ENCODE peak calls at places on chromosomes 7 and 10, in nine cellular contexts. I is dorsolateral prefrontal cortex, J is cardiac fibroblast, S is nephron progenitor cell, M is hepatocyte, P is GM12865, T is neural crest cell, Y is colonic mucosa, Z is HFF-Myc. N is an unnamed sample.

GRCh38 chr10:126650164-126650563 is 20.3 kb downstream of the C10orf90 start:
- DNase-seq in P (no peak), M (no peak), Y (no peak), Z (no peak), I (no peak), T (no peak), J (no peak), S (no peak), N (no peak)

GRCh38 chr7:45580053-45580872 is 6.1 kb downstream of the ADCY1 start:
- DNase-seq in P (peak), S (peak), J (no peak), Y (no peak), T (no peak), M (no peak), I (peak), Z (no peak), N (no peak)

GRCh38 chr10:72812415-72812797 is 81.1 kb upstream of the OIT3 start:
- DNase-seq in J (no peak), I (no peak), Z (no peak), Y (no peak), P (no peak), S (no peak), T (no peak), M (no peak), N (no peak)

GRCh38 chr10:16809074-16809718 is 8.0 kb downstream of the RSU1 start:
- DNase-seq in J (peak), Z (no peak), Y (peak), M (peak), S (peak), T (peak), I (peak), P (peak), N (no peak)

GRCh38 chr7:151661556-151661955 is 141.9 kb upstream of the RHEB start:
- DNase-seq in M (no peak), P (no peak), Z (no peak), T (no peak), J (no peak), I (no peak), Y (no peak), S (no peak), N (no peak)

GRCh38 chr7:17530249-17530648 is 231.8 kb downstream of the AHR start:
- DNase-seq in I (no peak), J (peak), M (peak), Y (no peak), Z (no peak), S (no peak), T (no peak), P (no peak), N (no peak)

GRCh38 chr7:151964951-151965350 is 8.7 kb downstream of the GALNTL5 start:
- DNase-seq in I (no peak), P (no peak), Y (no peak), J (no peak), S (no peak), Z (no peak), T (no peak), M (no peak), N (no peak)

GRCh38 chr10:26887611-26888215 is 27.0 kb upstream of the ABI1 start:
- DNase-seq in Z (no peak), M (no peak), T (no peak), Y (no peak), J (no peak), S (no peak), I (no peak), P (no peak), N (no peak)

GRCh38 chr7:131123991-131124629 is 203.6 kb upstream of the MKLN1 start:
- DNase-seq in S (no peak), Y (no peak), P (peak), T (no peak), M (no peak), I (no peak), Z (no peak), J (no peak), N (no peak)

GRCh38 chr10:124019886-124020797 is 73.3 kb downstream of the CHST15 start:
- DNase-seq in P (no peak), M (no peak), Z (no peak), I (no peak), Y (no peak), J (no peak), T (no peak), S (no peak), N (no peak)

GRCh38 chr7:132307465-132307864 is 268.8 kb downstream of the PLXNA4 start:
- DNase-seq in S (no peak), J (no peak), I (no peak), Y (no peak), M (no peak), T (no peak), Z (no peak), P (peak), N (no peak)
- TF ChIP-seq CTCF in S (no peak), J (no peak), I (no peak), Y (no peak), M (no peak), T (no peak), Z (no peak), P (no peak), N (no peak)

DNA sequence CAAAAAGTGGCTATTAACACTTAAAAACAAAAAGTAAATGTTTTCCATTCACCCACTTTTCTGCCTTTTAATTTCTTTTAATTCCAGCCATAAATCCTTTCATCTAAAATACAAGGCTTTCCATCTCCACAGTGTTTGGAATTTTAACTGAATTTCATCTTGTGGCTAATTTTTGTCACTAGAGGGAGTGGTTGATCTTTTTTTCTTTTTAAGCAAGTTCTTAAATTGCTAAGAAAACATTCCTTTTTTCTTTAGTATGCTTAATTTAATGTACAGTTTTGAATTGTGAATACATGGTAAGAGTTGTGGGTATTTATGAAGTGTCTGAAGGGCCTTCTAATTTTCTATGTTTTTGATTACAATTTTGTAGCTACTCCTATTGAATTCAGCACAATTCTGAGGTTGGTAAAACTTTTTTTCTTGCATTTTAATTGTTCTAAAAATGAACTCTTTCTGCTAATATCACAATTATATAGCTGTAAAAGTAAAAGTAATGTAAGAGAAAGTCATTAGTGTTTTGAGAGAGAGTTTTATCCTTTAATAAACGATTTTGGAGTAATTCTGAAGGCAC is 54.9 kb upstream of the ANK3 start:
- DNase-seq in P (no peak), S (no peak), J (peak), M (no peak), I (no peak), Z (no peak), T (no peak), Y (no peak), N (no peak)
- TF ChIP-seq CTCF in P (peak), S (peak), J (peak), M (peak), I (peak), Z (peak), T (peak), Y (peak), N (no peak)

DNA sequence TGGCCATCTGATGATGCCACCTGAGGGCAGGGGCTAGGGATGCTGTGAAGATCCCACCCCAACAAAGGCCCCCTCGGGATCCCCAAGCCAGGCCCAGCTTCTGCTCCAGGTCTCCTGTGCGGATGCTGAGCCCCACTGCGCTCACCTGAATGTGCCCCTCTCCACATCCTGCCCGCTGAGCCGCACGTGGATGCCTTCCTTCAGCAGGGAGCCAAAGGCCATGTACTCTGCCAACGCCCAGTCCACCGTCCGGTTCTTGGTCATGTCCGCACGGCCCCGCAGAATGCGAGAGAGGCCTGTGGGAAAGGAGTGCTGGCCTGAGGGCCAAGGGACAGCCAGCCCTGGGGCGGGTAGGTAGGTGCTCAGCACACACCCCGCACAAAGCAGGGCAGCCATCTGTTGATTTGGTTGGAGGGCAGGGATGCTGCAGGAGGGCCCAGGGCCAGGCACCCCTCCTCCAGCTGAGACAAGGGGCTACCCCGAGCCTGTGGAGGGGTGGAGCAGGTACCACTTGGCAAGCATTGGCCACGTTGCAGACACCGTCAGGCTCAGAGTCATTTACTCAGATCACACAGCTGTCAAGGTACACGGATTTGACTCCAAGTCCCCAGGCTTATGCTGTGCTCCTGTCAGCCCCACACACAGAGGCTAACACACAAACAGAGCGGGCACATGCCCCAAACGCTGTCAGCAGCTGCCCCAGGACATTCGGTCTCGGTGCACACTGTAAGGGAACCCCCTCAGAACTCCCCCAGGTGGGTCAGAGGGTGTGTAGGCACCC is 19.2 kb downstream of the OGDHL start:
- DNase-seq in P (no peak), Z (no peak), M (no peak), Y (no peak), I (no peak), S (no peak), T (no peak), J (no peak), N (no peak)
- TF ChIP-seq CTCF in P (no peak), Z (no peak), M (no peak), Y (no peak), I (no peak), S (no peak), T (no peak), J (no peak), N (no peak)

DNA sequence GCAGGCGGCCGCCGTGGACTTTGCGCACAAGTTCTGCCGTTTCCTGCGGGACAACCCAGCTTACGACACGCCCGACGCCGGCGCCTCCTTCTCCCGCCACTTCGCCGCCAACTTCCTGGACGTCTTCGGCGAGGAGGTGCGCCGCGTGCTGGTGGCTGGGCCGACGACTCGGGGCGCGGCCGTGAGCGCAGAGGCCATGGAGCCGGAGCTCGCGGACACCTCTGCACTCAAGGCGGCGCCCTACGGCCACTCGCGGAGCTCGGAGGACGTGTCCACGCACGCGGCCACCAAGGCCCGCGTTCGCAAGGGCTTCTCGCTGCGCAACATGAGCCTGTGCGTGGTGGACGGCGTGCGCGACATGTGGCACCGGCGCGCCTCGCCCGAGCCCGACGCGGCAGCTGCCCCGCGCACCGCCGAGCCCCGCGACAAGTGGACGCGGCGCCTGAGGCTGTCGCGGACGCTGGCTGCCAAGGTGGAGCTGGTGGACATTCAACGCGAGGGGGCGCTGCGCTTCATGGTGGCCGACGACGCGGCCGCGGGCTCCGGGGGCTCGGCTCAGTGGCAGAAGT is 14.1 kb downstream of the SH2B2 start:
- DNase-seq in M (no peak), S (peak), Z (no peak), P (peak), J (peak), T (peak), Y (no peak), I (no peak), N (no peak)
- TF ChIP-seq CTCF in M (peak), S (peak), Z (peak), P (no peak), J (no peak), T (peak), Y (no peak), I (no peak), N (no peak)

DNA sequence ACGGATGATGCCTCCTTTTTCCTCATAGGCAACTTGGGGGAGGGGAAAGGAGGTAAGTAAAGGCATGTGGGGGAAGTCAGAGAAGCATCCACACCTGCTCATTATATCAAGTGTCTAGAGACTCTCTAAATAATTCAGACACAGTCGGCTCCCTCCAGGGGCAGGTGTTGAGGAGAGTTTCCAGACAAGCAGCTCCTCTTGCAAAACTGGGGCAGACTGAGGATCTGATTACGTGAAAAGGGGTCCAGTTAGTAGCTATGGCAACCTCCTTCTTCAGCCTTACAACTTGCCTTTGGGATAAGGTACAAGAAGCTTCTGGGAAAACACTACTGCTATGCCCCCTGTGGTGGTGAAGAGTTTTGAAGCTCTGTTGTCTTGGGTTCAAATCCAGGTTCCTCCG is 39.0 kb upstream of the SORBS1 start:
- DNase-seq in I (no peak), S (no peak), T (no peak), Y (no peak), J (no peak), P (no peak), M (no peak), Z (no peak), N (no peak)
- TF ChIP-seq CTCF in I (no peak), S (no peak), T (no peak), Y (no peak), J (no peak), P (no peak), M (no peak), Z (no peak), N (no peak)

DNA sequence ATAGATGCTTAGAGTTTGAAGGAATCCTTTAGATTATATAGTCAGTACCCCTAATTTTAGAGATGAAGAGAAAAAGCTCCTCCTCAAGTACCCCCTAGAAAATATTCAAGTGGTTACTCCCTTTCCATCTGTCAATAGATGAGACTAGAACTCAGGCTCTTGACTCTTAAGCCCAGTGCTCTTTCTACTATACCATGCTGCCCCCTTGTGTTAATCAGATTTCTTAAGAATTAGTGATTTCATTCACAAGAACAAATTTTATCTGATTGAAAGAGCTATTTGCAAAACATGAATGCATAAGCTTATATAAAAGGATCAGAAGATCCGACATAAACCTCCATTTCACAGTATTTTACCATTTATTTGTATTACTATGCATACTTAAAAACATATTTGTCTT is 179.3 kb downstream of the TFEC start:
- DNase-seq in P (peak), Z (peak), I (no peak), M (peak), S (no peak), Y (no peak), T (no peak), J (peak), N (no peak)
- TF ChIP-seq CTCF in P (peak), Z (peak), I (no peak), M (peak), S (peak), Y (peak), T (peak), J (peak), N (no peak)

DNA sequence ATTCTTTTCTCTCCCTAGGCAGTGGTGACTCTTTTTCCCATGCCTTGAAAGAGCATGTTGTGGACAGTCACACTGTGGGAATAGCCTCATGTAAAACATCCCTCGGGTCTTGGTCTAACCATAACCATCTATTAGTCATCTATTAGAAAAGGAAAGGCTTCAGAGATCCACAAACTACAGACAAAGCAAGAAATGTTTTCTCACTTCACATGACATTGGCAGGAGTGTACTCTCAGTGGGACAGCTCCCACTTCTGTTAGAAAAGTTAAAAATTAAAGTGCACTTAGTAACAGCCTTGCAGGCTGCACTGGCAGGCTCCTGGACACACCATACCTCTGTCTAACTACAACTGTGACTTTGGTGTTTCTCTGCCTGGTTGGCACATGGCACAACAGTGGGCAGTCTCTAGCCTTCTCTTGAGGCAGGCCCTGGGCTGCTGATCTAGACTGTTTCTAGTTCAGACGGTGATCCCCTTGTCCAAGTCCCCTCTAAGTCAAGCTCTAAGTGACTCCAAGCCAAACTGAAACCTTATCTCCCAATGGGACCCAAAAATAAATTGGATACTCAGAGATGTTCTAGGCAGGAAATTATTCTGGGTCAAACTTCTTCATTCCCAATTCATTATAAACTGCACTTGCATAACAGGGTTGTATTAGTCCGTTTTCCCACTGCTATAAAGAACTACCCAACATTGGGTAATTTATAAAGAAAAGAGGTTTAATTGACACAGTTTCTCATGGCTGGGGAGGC is 57.9 kb upstream of the ITGB1 start:
- DNase-seq in Z (no peak), T (no peak), P (no peak), I (no peak), S (no peak), Y (no peak), J (peak), M (no peak), N (no peak)
- TF ChIP-seq CTCF in Z (no peak), T (no peak), P (no peak), I (no peak), S (no peak), Y (no peak), J (no peak), M (no peak), N (no peak)

GRCh38 chr10:49620286-49620810 is 6.5 kb downstream of the CHAT start:
- DNase-seq in J (no peak), M (no peak), I (no peak), Y (no peak), P (no peak), T (no peak), Z (no peak), S (no peak), N (no peak)

GRCh38 chr10:49618861-49619260 is 5.0 kb downstream of the CHAT start:
- DNase-seq in P (no peak), S (no peak), I (no peak), Z (no peak), J (no peak), T (no peak), Y (no peak), M (no peak), N (no peak)

GRCh38 chr10:49621561-49621960 is 7.7 kb downstream of the CHAT start:
- DNase-seq in Z (no peak), Y (no peak), M (no peak), J (no peak), T (no peak), P (no peak), I (no peak), S (no peak), N (no peak)

GRCh38 chr10:49620841-49621378 is 7.1 kb downstream of the CHAT start:
- DNase-seq in Y (no peak), S (no peak), Z (no peak), I (no peak), J (no peak), T (no peak), M (no peak), P (no peak), N (no peak)

GRCh38 chr10:49619613-49620012 is 5.8 kb downstream of the CHAT start:
- DNase-seq in Y (no peak), Z (no peak), M (no peak), P (no peak), T (no peak), S (no peak), J (no peak), I (no peak), N (no peak)
- TF ChIP-seq CTCF in Y (no peak), Z (no peak), M (no peak), P (no peak), T (no peak), S (peak), J (no peak), I (no peak), N (no peak)

N was measured in omental fat pad.